ENCODE peak calls at places on chromosomes 11 and 22, in six cellular contexts. One of them, this sample, is unnamed. For H3K4me1, the result is how much of the 10 kb centered on the place peaks cover.

GRCh38 chr11:36155770-36156485 is 133.3 kb downstream of the COMMD9 start:
- DNase-seq in HCT116: no peak
- DNase-seq in K562: no peak
- DNase-seq in stomach: no peak
- DNase-seq in GM12878: no peak
- DNase-seq in endothelial cell of umbilical vein: peak
- DNase-seq in this sample: no peak

GRCh38 chr11:279040-279965 is 1.1 kb downstream of the NLRP6 start:
- DNase-seq in HCT116: no peak
- DNase-seq in K562: no peak
- DNase-seq in stomach: no peak
- DNase-seq in GM12878: no peak
- DNase-seq in endothelial cell of umbilical vein: no peak
- DNase-seq in this sample: peak

GRCh38 chr11:100536979-100537378 is 150.1 kb upstream of the ARHGAP42 start:
- DNase-seq in HCT116: no peak
- DNase-seq in K562: no peak
- DNase-seq in stomach: no peak
- DNase-seq in GM12878: no peak
- DNase-seq in endothelial cell of umbilical vein: no peak
- DNase-seq in this sample: no peak

GRCh38 chr11:35725880-35726279 is 63.3 kb downstream of the TRIM44 start:
- DNase-seq in HCT116: peak
- DNase-seq in K562: peak
- DNase-seq in stomach: no peak
- DNase-seq in GM12878: no peak
- DNase-seq in endothelial cell of umbilical vein: peak
- DNase-seq in this sample: no peak

GRCh38 chr11:114172055-114172861 is 112.7 kb downstream of the ZBTB16 start:
- DNase-seq in HCT116: no peak
- DNase-seq in K562: no peak
- DNase-seq in stomach: no peak
- DNase-seq in GM12878: no peak
- DNase-seq in endothelial cell of umbilical vein: no peak
- DNase-seq in this sample: no peak

GRCh38 chr11:66934971-66935779 is 23.0 kb downstream of the PC start:
- DNase-seq in HCT116: no peak
- DNase-seq in K562: peak
- DNase-seq in stomach: no peak
- DNase-seq in GM12878: no peak
- DNase-seq in endothelial cell of umbilical vein: no peak
- DNase-seq in this sample: no peak

GRCh38 chr22:21719024-21719423 is 16.6 kb downstream of the YPEL1 start:
- DNase-seq in HCT116: no peak
- DNase-seq in K562: no peak
- DNase-seq in stomach: no peak
- DNase-seq in GM12878: no peak
- DNase-seq in endothelial cell of umbilical vein: no peak
- DNase-seq in this sample: no peak

GRCh38 chr22:48736593-48737460 is 1090.8 kb downstream of the BRD1 start:
- DNase-seq in HCT116: no peak
- DNase-seq in K562: no peak
- DNase-seq in stomach: no peak
- DNase-seq in GM12878: no peak
- DNase-seq in endothelial cell of umbilical vein: no peak
- DNase-seq in this sample: peak

GRCh38 chr22:39908737-39909136 is 7.9 kb downstream of the GRAP2 start:
- DNase-seq in HCT116: no peak
- DNase-seq in K562: peak
- DNase-seq in stomach: no peak
- DNase-seq in GM12878: no peak
- DNase-seq in endothelial cell of umbilical vein: no peak
- DNase-seq in this sample: no peak

GRCh38 chr11:34242037-34242625 is 115.7 kb downstream of the ABTB2 start:
- DNase-seq in HCT116: no peak
- DNase-seq in K562: peak
- DNase-seq in stomach: no peak
- DNase-seq in GM12878: no peak
- DNase-seq in endothelial cell of umbilical vein: no peak
- DNase-seq in this sample: no peak

GRCh38 chr11:5380740-5381342 is 2.8 kb upstream of the OR51M1 start:
- DNase-seq in HCT116: peak
- DNase-seq in K562: peak
- DNase-seq in stomach: peak
- DNase-seq in GM12878: no peak
- DNase-seq in endothelial cell of umbilical vein: peak
- DNase-seq in this sample: no peak

GRCh38 chr22:22076937-22077703 is 94.5 kb upstream of the TOP3B start:
- DNase-seq in HCT116: no peak
- DNase-seq in K562: no peak
- DNase-seq in stomach: no peak
- DNase-seq in GM12878: no peak
- DNase-seq in endothelial cell of umbilical vein: no peak
- DNase-seq in this sample: no peak

GRCh38 chr11:13183094-13183825 is 94.3 kb upstream of the BMAL1 start:
- DNase-seq in HCT116: no peak
- DNase-seq in K562: peak
- DNase-seq in stomach: no peak
- DNase-seq in GM12878: no peak
- DNase-seq in endothelial cell of umbilical vein: peak
- DNase-seq in this sample: no peak

GRCh38 chr11:72774499-72774898 is 19.3 kb downstream of the STARD10 start:
- DNase-seq in HCT116: no peak
- DNase-seq in K562: no peak
- DNase-seq in stomach: no peak
- DNase-seq in GM12878: no peak
- DNase-seq in endothelial cell of umbilical vein: no peak
- DNase-seq in this sample: no peak

GRCh38 chr11:14299921-14300320 is 59.1 kb downstream of the RRAS2 start:
- DNase-seq in HCT116: no peak
- DNase-seq in K562: no peak
- DNase-seq in stomach: no peak
- DNase-seq in GM12878: no peak
- DNase-seq in endothelial cell of umbilical vein: no peak
- DNase-seq in this sample: no peak

GRCh38 chr22:46649176-46650077 is 29.2 kb downstream of the GRAMD4 start:
- DNase-seq in HCT116: no peak
- DNase-seq in K562: peak
- DNase-seq in stomach: peak
- DNase-seq in GM12878: no peak
- DNase-seq in endothelial cell of umbilical vein: no peak
- DNase-seq in this sample: no peak

GRCh38 chr11:75189911-75190310 is 39.0 kb downstream of the SLCO2B1 start:
- DNase-seq in HCT116: no peak
- DNase-seq in K562: no peak
- DNase-seq in stomach: no peak
- DNase-seq in GM12878: no peak
- DNase-seq in endothelial cell of umbilical vein: no peak
- DNase-seq in this sample: no peak

GRCh38 chr11:28343304-28344233 is 235.4 kb downstream of the METTL15 start:
- DNase-seq in HCT116: peak
- DNase-seq in K562: peak
- DNase-seq in stomach: peak
- DNase-seq in GM12878: no peak
- DNase-seq in endothelial cell of umbilical vein: peak
- DNase-seq in this sample: no peak

GRCh38 chr11:86610559-86611341 is 61.7 kb downstream of the ME3 start:
- DNase-seq in HCT116: no peak
- DNase-seq in K562: no peak
- DNase-seq in stomach: no peak
- DNase-seq in GM12878: no peak
- DNase-seq in endothelial cell of umbilical vein: no peak
- DNase-seq in this sample: no peak
- TF ChIP-seq POLR2AphosphoS5 in HCT116: no peak
- TF ChIP-seq POLR2AphosphoS5 in K562: no peak
- TF ChIP-seq POLR2AphosphoS5 in stomach: peak
- TF ChIP-seq POLR2AphosphoS5 in GM12878: no peak
- TF ChIP-seq POLR2AphosphoS5 in endothelial cell of umbilical vein: no peak
- TF ChIP-seq POLR2AphosphoS5 in this sample: no peak

DNA sequence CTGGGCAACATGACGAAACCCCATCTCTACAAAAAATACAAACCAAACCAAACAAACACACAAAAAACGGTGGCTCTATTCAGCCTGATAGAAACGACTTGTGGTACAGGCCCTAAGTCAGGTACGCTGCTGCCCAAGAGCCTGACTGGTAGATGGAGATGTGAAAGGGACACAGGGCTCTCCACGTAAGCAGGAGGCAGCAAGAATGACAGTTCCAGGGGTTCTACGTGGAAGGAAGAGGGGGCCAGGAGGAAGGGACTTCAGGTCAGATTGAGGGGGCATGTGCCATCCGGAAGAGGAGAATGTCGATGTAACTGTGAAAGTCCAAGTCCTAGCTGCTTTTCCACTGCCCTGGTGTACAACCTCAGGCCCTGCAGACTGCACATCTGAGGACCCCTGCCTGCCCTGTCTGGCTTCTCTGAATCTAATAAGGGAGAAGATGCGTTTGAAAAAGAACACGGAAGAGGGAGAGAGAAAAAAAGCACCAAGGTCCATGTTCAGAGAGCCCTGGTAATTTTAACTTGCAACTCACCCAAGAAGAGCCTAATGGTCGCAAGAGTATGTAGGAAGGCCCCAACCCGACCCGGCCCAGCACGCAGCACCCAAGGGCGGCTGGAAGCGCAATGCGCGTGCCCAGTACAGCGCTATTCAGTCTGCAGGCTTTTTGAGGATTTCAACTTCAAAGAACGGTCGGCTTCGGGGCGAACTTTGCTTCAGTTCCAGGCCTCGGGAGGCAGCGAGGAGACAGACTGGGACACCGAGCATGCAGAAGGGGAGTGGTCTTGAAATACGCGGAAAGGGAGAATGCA is 909 bp upstream of the ZNRD2 start:
- DNase-seq in HCT116: no peak
- DNase-seq in K562: no peak
- DNase-seq in stomach: no peak
- DNase-seq in GM12878: no peak
- DNase-seq in endothelial cell of umbilical vein: no peak
- DNase-seq in this sample: no peak
- H3K4me1 ChIP-seq in HCT116: half or more
- H3K4me1 ChIP-seq in K562: half or more
- H3K4me1 ChIP-seq in stomach: under half
- H3K4me1 ChIP-seq in GM12878: under half
- H3K4me1 ChIP-seq in endothelial cell of umbilical vein: under half
- H3K4me1 ChIP-seq in this sample: half or more

DNA sequence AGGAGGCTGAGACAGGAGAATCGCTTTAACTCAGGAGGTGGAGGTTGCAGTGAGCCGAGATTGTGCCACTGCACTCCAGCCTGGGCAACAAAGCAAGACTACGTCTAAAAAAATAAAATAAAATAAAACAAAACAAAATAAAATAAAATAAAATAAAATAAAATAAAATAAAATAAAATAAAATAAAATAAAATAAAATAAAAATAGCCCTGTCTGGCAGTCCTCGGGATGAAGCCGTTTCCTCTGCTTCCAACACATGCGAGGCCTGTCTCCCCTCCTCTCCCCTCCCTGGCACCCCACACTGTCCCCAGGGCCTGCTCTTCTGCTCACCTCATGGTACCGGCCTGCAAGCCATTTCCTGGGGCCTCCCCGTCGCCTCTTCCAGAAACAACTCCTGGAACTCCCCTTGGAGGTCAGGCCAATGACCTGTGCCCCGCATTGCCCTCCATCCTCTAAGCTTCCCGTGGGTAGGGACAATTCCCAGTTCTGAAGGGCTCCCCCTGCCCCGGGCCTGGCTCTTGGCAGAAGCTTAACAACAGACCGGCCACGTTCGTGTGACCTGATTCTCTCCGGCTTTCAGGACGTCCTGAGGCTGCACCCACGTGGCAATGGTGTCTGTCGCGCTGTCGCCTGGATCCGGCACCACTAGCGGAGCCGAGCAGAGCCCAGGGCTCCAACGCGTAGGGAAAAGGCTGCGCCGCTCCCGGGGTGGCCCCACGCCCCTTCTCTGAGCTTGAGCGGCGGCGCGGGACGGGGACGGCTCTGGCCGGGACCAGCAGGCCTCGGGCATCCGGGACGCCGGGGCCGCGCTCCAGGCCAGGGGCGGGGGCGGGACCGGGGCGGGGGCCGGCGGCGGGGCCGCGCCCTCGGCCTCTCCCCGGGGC is 456 bp upstream of the PARVB start:
- DNase-seq in HCT116: no peak
- DNase-seq in K562: peak
- DNase-seq in stomach: peak
- DNase-seq in GM12878: no peak
- DNase-seq in endothelial cell of umbilical vein: peak
- DNase-seq in this sample: peak
- TF ChIP-seq POLR2A in HCT116: no peak
- TF ChIP-seq POLR2A in K562: peak
- TF ChIP-seq POLR2A in stomach: no peak
- TF ChIP-seq POLR2A in GM12878: peak
- TF ChIP-seq POLR2A in endothelial cell of umbilical vein: peak
- TF ChIP-seq POLR2A in this sample: no peak

GRCh38 chr11:112364962-112365481 is 104.4 kb upstream of the PLET1 start:
- DNase-seq in HCT116: no peak
- DNase-seq in K562: peak
- DNase-seq in stomach: no peak
- DNase-seq in GM12878: no peak
- DNase-seq in endothelial cell of umbilical vein: peak
- DNase-seq in this sample: no peak
- TF ChIP-seq POLR2AphosphoS5 in HCT116: no peak
- TF ChIP-seq POLR2AphosphoS5 in K562: no peak
- TF ChIP-seq POLR2AphosphoS5 in stomach: peak
- TF ChIP-seq POLR2AphosphoS5 in GM12878: no peak
- TF ChIP-seq POLR2AphosphoS5 in endothelial cell of umbilical vein: no peak
- TF ChIP-seq POLR2AphosphoS5 in this sample: no peak

GRCh38 chr22:27656970-27657369 is 144.6 kb downstream of the MN1 start:
- DNase-seq in HCT116: no peak
- DNase-seq in K562: no peak
- DNase-seq in stomach: no peak
- DNase-seq in GM12878: no peak
- DNase-seq in endothelial cell of umbilical vein: no peak
- DNase-seq in this sample: no peak

GRCh38 chr22:27651486-27651885 is 150.1 kb downstream of the MN1 start:
- DNase-seq in HCT116: no peak
- DNase-seq in K562: no peak
- DNase-seq in stomach: no peak
- DNase-seq in GM12878: no peak
- DNase-seq in endothelial cell of umbilical vein: no peak
- DNase-seq in this sample: peak

GRCh38 chr22:27655582-27656185 is 145.9 kb downstream of the MN1 start:
- DNase-seq in HCT116: no peak
- DNase-seq in K562: no peak
- DNase-seq in stomach: no peak
- DNase-seq in GM12878: no peak
- DNase-seq in endothelial cell of umbilical vein: no peak
- DNase-seq in this sample: no peak

GRCh38 chr22:27650985-27651384 is 150.6 kb downstream of the MN1 start:
- DNase-seq in HCT116: no peak
- DNase-seq in K562: no peak
- DNase-seq in stomach: no peak
- DNase-seq in GM12878: no peak
- DNase-seq in endothelial cell of umbilical vein: no peak
- DNase-seq in this sample: peak

GRCh38 chr22:27654536-27655445 is 146.8 kb downstream of the MN1 start:
- DNase-seq in HCT116: no peak
- DNase-seq in K562: no peak
- DNase-seq in stomach: peak
- DNase-seq in GM12878: no peak
- DNase-seq in endothelial cell of umbilical vein: no peak
- DNase-seq in this sample: peak
- H3K4me1 ChIP-seq in HCT116: under half
- H3K4me1 ChIP-seq in K562: under half
- H3K4me1 ChIP-seq in stomach: under half
- H3K4me1 ChIP-seq in GM12878: under half
- H3K4me1 ChIP-seq in endothelial cell of umbilical vein: under half
- H3K4me1 ChIP-seq in this sample: under half

GRCh38 chr11:120561286-120561685 is 49.7 kb downstream of the GRIK4 start:
- DNase-seq in HCT116: no peak
- DNase-seq in K562: no peak
- DNase-seq in stomach: no peak
- DNase-seq in GM12878: no peak
- DNase-seq in endothelial cell of umbilical vein: no peak
- DNase-seq in this sample: peak
- TF ChIP-seq POLR2A in HCT116: no peak
- TF ChIP-seq POLR2A in K562: no peak
- TF ChIP-seq POLR2A in stomach: no peak
- TF ChIP-seq POLR2A in GM12878: no peak
- TF ChIP-seq POLR2A in endothelial cell of umbilical vein: no peak
- TF ChIP-seq POLR2A in this sample: no peak